ENCODE peak calls at places on chromosomes 3 and 15, in six cellular contexts. F, Y, T, E, H and W are unnamed samples.
A peak's percentile ranks its signal among the peaks of the same experiment; 100 is the strongest.

GRCh38 chr3:130932979-130933378 is 39.1 kb downstream of the ATP2C1 start:
- DNase-seq in T (no peak), Y (no peak), H (no peak), F (no peak), E (no peak), W (no peak)

GRCh38 chr3:32457971-32458471 is 44.6 kb downstream of the CMTM6 start:
- DNase-seq in T (no peak), E (peak; percentile 42), F (no peak), H (peak; percentile 56), Y (no peak), W (peak; percentile 34)

GRCh38 chr15:64892850-64893403 is 18.8 kb upstream of the ANKDD1A start:
- DNase-seq in F (no peak), H (no peak), Y (no peak), E (no peak), T (no peak), W (no peak)

GRCh38 chr15:77059761-77060345 is 11.1 kb downstream of the TSPAN3 start:
- DNase-seq in F (no peak), Y (no peak), H (no peak), T (peak; percentile 52), E (no peak), W (no peak)

GRCh38 chr15:72271221-72271620 is 1.1 kb downstream of the PARP6 start:
- DNase-seq in Y (no peak), E (no peak), H (no peak), T (no peak), F (no peak), W (no peak)

GRCh38 chr3:64520334-64520733 is 167.5 kb downstream of the ADAMTS9 start:
- DNase-seq in T (no peak), H (no peak), F (no peak), E (no peak), Y (no peak), W (no peak)

GRCh38 chr3:43865376-43865775 is 174.6 kb downstream of the ABHD5 start:
- DNase-seq in T (no peak), E (no peak), F (no peak), H (no peak), Y (no peak), W (no peak)

GRCh38 chr15:45377630-45378148 is 655 bp downstream of the GATM start:
- DNase-seq in Y (no peak), F (no peak), T (no peak), H (peak; percentile 33), E (peak; percentile 23), W (no peak)

GRCh38 chr15:79479616-79480015 is 47.5 kb downstream of the MINAR1 start:
- DNase-seq in E (no peak), H (no peak), F (no peak), T (no peak), Y (no peak), W (no peak)

GRCh38 chr3:165820685-165821123 is 16.5 kb downstream of the BCHE start:
- DNase-seq in Y (no peak), T (no peak), F (no peak), H (no peak), E (no peak), W (no peak)

GRCh38 chr3:83224101-83224868 is 1462.8 kb upstream of the GBE1 start:
- DNase-seq in F (peak; percentile 84), Y (no peak), H (no peak), E (no peak), T (peak; percentile 56), W (no peak)

GRCh38 chr15:74170845-74171578 is 2.5 kb upstream of the ISLR start:
- DNase-seq in H (peak; percentile 8), T (no peak), E (no peak), Y (no peak), F (no peak), W (peak; percentile 65)

GRCh38 chr15:27961801-27962200 is 137.3 kb downstream of the OCA2 start:
- DNase-seq in T (no peak), F (no peak), E (no peak), Y (no peak), H (no peak), W (no peak)

GRCh38 chr15:41989573-41990242 is 17.4 kb upstream of the EHD4 start:
- DNase-seq in H (peak; percentile 90), T (peak; percentile 83), Y (peak; percentile 46), E (peak; percentile 86), F (peak; percentile 21), W (peak; percentile 92)

GRCh38 chr3:184289426-184289938 is 9.6 kb upstream of the PSMD2 start:
- DNase-seq in T (peak; percentile 65), E (peak; percentile 77), F (peak; percentile 8), Y (peak; percentile 25), H (peak; percentile 86), W (no peak)

GRCh38 chr3:9151240-9151639 is 98.2 kb downstream of the SRGAP3 start:
- DNase-seq in Y (no peak), H (no peak), E (no peak), F (no peak), T (no peak), W (no peak)

GRCh38 chr3:46406786-46407611 is at the start of the genes CCR5AS and CCRL2:
- DNase-seq in T (no peak), E (peak; percentile 61), F (peak; percentile 13), Y (peak; percentile 14), H (peak; percentile 57), W (no peak)

GRCh38 chr15:56869573-56869972 is 48.9 kb upstream of the TCF12 start:
- DNase-seq in F (no peak), T (peak; percentile 55), Y (no peak), E (no peak), H (no peak), W (no peak)

GRCh38 chr15:62779041-62779810 is 263.3 kb upstream of the TPM1 start:
- DNase-seq in F (peak; percentile 62), Y (peak; percentile 76), T (peak; percentile 79), E (no peak), H (no peak), W (no peak)

GRCh38 chr3:45227946-45228345 is 1.9 kb upstream of the TMEM158 start:
- DNase-seq in F (no peak), Y (no peak), H (no peak), T (no peak), E (no peak), W (no peak)

GRCh38 chr3:195578565-195578964 is 5.2 kb downstream of the APOD start:
- DNase-seq in Y (no peak), H (no peak), T (no peak), F (no peak), E (no peak), W (no peak)

GRCh38 chr3:45677045-45677436 is 12.2 kb upstream of the SACM1L start:
- DNase-seq in Y (peak; percentile 84), F (no peak), H (no peak), T (peak; percentile 77), E (no peak), W (no peak)

GRCh38 chr15:42800731-42801474 is 64.0 kb upstream of the CDAN1 start:
- DNase-seq in E (no peak), Y (no peak), F (no peak), T (no peak), H (no peak), W (no peak)

GRCh38 chr15:63833246-63833696 is 477 bp downstream of the HERC1 start:
- DNase-seq in T (peak; percentile 52), F (peak; percentile 34), E (peak; percentile 62), H (peak; percentile 59), Y (peak; percentile 24), W (peak; percentile 70)

GRCh38 chr3:49681543-49681942 is 7.4 kb downstream of the APEH start:
- DNase-seq in F (no peak), Y (no peak), H (no peak), T (no peak), E (no peak), W (no peak)

GRCh38 chr3:41418961-41419691 is 219.8 kb downstream of the CTNNB1 start:
- DNase-seq in H (no peak), T (peak; percentile 47), F (peak; percentile 56), Y (no peak), E (no peak), W (no peak)

GRCh38 chr3:54213910-54214309 is 91.6 kb downstream of the CACNA2D3 start:
- DNase-seq in E (no peak), T (peak; percentile 32), Y (no peak), F (no peak), H (no peak), W (no peak)

GRCh38 chr15:56835598-56836275 is 82.7 kb upstream of the TCF12 start:
- DNase-seq in E (no peak), H (no peak), Y (no peak), F (no peak), T (peak; percentile 67), W (no peak)

GRCh38 chr15:60471314-60471713 is 7.6 kb downstream of the ICE2 start:
- DNase-seq in F (no peak), Y (no peak), E (no peak), T (no peak), H (no peak), W (no peak)

GRCh38 chr15:25241241-25241801 is 197.5 kb downstream of the UBE3A start:
- DNase-seq in H (no peak), Y (no peak), F (no peak), T (no peak), E (no peak), W (no peak)

GRCh38 chr3:100740207-100740606 is 30.9 kb downstream of the TFG start:
- DNase-seq in Y (no peak), F (no peak), E (no peak), H (no peak), T (no peak), W (no peak)

GRCh38 chr15:25501828-25502446 is 63.1 kb upstream of the UBE3A start:
- DNase-seq in H (no peak), F (no peak), E (no peak), T (peak; percentile 19), Y (peak; percentile 7), W (no peak)

GRCh38 chr3:72041531-72041930 is 256.6 kb upstream of the PROK2 start:
- DNase-seq in F (no peak), E (no peak), H (no peak), Y (peak; percentile 26), T (peak; percentile 34), W (no peak)

GRCh38 chr3:25043757-25044156 is 384.3 kb upstream of the RARB start:
- DNase-seq in E (no peak), H (no peak), F (no peak), Y (no peak), T (no peak), W (no peak)

GRCh38 chr3:153829596-153830170 is 291.5 kb upstream of the ARHGEF26 start:
- DNase-seq in F (peak; percentile 8), T (peak; percentile 52), H (no peak), E (no peak), Y (no peak), W (no peak)

GRCh38 chr15:51163843-51164242 is 69.1 kb upstream of the TNFAIP8L3 start:
- DNase-seq in E (no peak), F (no peak), T (no peak), H (no peak), Y (no peak), W (no peak)
- TF ChIP-seq CTCF in E (no peak), F (no peak), T (no peak), H (no peak), Y (no peak), W (no peak)

GRCh38 chr3:59264366-59264765 is 214.5 kb upstream of the CFAP20DC start:
- DNase-seq in H (no peak), E (no peak), Y (no peak), F (no peak), T (no peak), W (no peak)
- TF ChIP-seq CTCF in H (no peak), E (no peak), Y (no peak), F (no peak), T (no peak), W (no peak)

GRCh38 chr3:19489936-19490335 is 341.6 kb downstream of the KCNH8 start:
- DNase-seq in H (no peak), E (no peak), Y (no peak), T (no peak), F (no peak), W (no peak)
- TF ChIP-seq CTCF in H (no peak), E (no peak), Y (no peak), T (no peak), F (no peak), W (no peak)

GRCh38 chr3:52289747-52290595 is 2.3 kb downstream of the GLYCTK start:
- DNase-seq in F (no peak), H (no peak), E (no peak), Y (no peak), T (no peak), W (no peak)
- TF ChIP-seq CTCF in F (no peak), H (no peak), E (no peak), Y (no peak), T (no peak), W (peak; percentile 31)